ENCODE peak calls at places on chromosomes 16 and 17, in six cellular contexts. One of them, this sample, is unnamed.

GRCh38 chr16:86075839-86076440 is 177.0 kb downstream of the IRF8 start:
- DNase-seq in GM12865: no peak
- DNase-seq in esophagus squamous epithelium: no peak
- DNase-seq in AG09309: no peak
- DNase-seq in epithelial cell of proximal tubule: no peak
- DNase-seq in A549: no peak
- DNase-seq in this sample: no peak

GRCh38 chr16:4450430-4450829 is 24.0 kb downstream of the NMRAL1 start:
- DNase-seq in GM12865: no peak
- DNase-seq in esophagus squamous epithelium: no peak
- DNase-seq in AG09309: no peak
- DNase-seq in epithelial cell of proximal tubule: no peak
- DNase-seq in A549: no peak
- DNase-seq in this sample: no peak

GRCh38 chr16:11554054-11554453 is 32.7 kb downstream of the LITAF start:
- DNase-seq in GM12865: no peak
- DNase-seq in esophagus squamous epithelium: no peak
- DNase-seq in AG09309: no peak
- DNase-seq in epithelial cell of proximal tubule: no peak
- DNase-seq in A549: peak; percentile 68
- DNase-seq in this sample: no peak

GRCh38 chr16:61595605-61596004 is 440.6 kb downstream of the CDH8 start:
- DNase-seq in GM12865: no peak
- DNase-seq in esophagus squamous epithelium: no peak
- DNase-seq in AG09309: no peak
- DNase-seq in epithelial cell of proximal tubule: no peak
- DNase-seq in A549: no peak
- DNase-seq in this sample: no peak

GRCh38 chr16:68737730-68738590 is 868 bp downstream of the CDH1 start:
- DNase-seq in GM12865: no peak
- DNase-seq in esophagus squamous epithelium: no peak
- DNase-seq in AG09309: no peak
- DNase-seq in epithelial cell of proximal tubule: no peak
- DNase-seq in A549: peak; percentile 61
- DNase-seq in this sample: no peak

GRCh38 chr17:79737046-79737921 is 6.5 kb downstream of the ENPP7 start:
- DNase-seq in GM12865: no peak
- DNase-seq in esophagus squamous epithelium: no peak
- DNase-seq in AG09309: no peak
- DNase-seq in epithelial cell of proximal tubule: no peak
- DNase-seq in A549: no peak
- DNase-seq in this sample: no peak

GRCh38 chr16:3192476-3193019 is 4.5 kb downstream of the OR1F1 start:
- DNase-seq in GM12865: no peak
- DNase-seq in esophagus squamous epithelium: no peak
- DNase-seq in AG09309: no peak
- DNase-seq in epithelial cell of proximal tubule: no peak
- DNase-seq in A549: no peak
- DNase-seq in this sample: no peak

GRCh38 chr16:81558444-81559175 is 114.0 kb downstream of the CMIP start:
- DNase-seq in GM12865: no peak
- DNase-seq in esophagus squamous epithelium: no peak
- DNase-seq in AG09309: no peak
- DNase-seq in epithelial cell of proximal tubule: no peak
- DNase-seq in A549: peak; percentile 82
- DNase-seq in this sample: no peak

GRCh38 chr17:65102788-65103187 is 34.4 kb upstream of the RGS9 start:
- DNase-seq in GM12865: no peak
- DNase-seq in esophagus squamous epithelium: no peak
- DNase-seq in AG09309: no peak
- DNase-seq in epithelial cell of proximal tubule: no peak
- DNase-seq in A549: no peak
- DNase-seq in this sample: no peak

GRCh38 chr17:66025551-66025950 is 166.4 kb downstream of the CEP112 start:
- DNase-seq in GM12865: no peak
- DNase-seq in esophagus squamous epithelium: no peak
- DNase-seq in AG09309: peak; percentile 7
- DNase-seq in epithelial cell of proximal tubule: no peak
- DNase-seq in A549: no peak
- DNase-seq in this sample: no peak

GRCh38 chr17:66915204-66915611 is 49.3 kb upstream of the CACNG4 start:
- DNase-seq in GM12865: peak; percentile 21
- DNase-seq in esophagus squamous epithelium: no peak
- DNase-seq in AG09309: no peak
- DNase-seq in epithelial cell of proximal tubule: no peak
- DNase-seq in A549: peak; percentile 65
- DNase-seq in this sample: no peak

GRCh38 chr16:65538945-65539344 is 417.1 kb upstream of the CDH11 start:
- DNase-seq in GM12865: no peak
- DNase-seq in esophagus squamous epithelium: no peak
- DNase-seq in AG09309: peak; percentile 48
- DNase-seq in epithelial cell of proximal tubule: no peak
- DNase-seq in A549: no peak
- DNase-seq in this sample: no peak

GRCh38 chr16:939941-940340 is 30.8 kb downstream of the LMF1 start:
- DNase-seq in GM12865: no peak
- DNase-seq in esophagus squamous epithelium: no peak
- DNase-seq in AG09309: no peak
- DNase-seq in epithelial cell of proximal tubule: no peak
- DNase-seq in A549: no peak
- DNase-seq in this sample: no peak

GRCh38 chr16:29806641-29807425 is 504 bp downstream of the MAZ start:
- DNase-seq in GM12865: peak; percentile 80
- DNase-seq in esophagus squamous epithelium: no peak
- DNase-seq in AG09309: no peak
- DNase-seq in epithelial cell of proximal tubule: no peak
- DNase-seq in A549: peak; percentile 88
- DNase-seq in this sample: no peak

GRCh38 chr16:86602521-86602920 is 24.2 kb downstream of the FOXL1 start:
- DNase-seq in GM12865: no peak
- DNase-seq in esophagus squamous epithelium: no peak
- DNase-seq in AG09309: no peak
- DNase-seq in epithelial cell of proximal tubule: no peak
- DNase-seq in A549: no peak
- DNase-seq in this sample: no peak

GRCh38 chr16:68921654-68922053 is 78.3 kb downstream of the TANGO6 start:
- DNase-seq in GM12865: no peak
- DNase-seq in esophagus squamous epithelium: no peak
- DNase-seq in AG09309: no peak
- DNase-seq in epithelial cell of proximal tubule: peak; percentile 82
- DNase-seq in A549: peak; percentile 90
- DNase-seq in this sample: no peak

GRCh38 chr16:85612191-85612800 is 826 bp upstream of the GSE1 start:
- DNase-seq in GM12865: peak; percentile 44
- DNase-seq in esophagus squamous epithelium: no peak
- DNase-seq in AG09309: peak; percentile 66
- DNase-seq in epithelial cell of proximal tubule: peak; percentile 78
- DNase-seq in A549: peak; percentile 96
- DNase-seq in this sample: no peak

GRCh38 chr17:30248786-30249185 is 13.3 kb upstream of the SLC6A4 start:
- DNase-seq in GM12865: no peak
- DNase-seq in esophagus squamous epithelium: no peak
- DNase-seq in AG09309: no peak
- DNase-seq in epithelial cell of proximal tubule: no peak
- DNase-seq in A549: no peak
- DNase-seq in this sample: no peak

GRCh38 chr16:71855937-71856662 is 10.3 kb downstream of the ATXN1L start:
- DNase-seq in GM12865: peak; percentile 70
- DNase-seq in esophagus squamous epithelium: no peak
- DNase-seq in AG09309: no peak
- DNase-seq in epithelial cell of proximal tubule: no peak
- DNase-seq in A549: no peak
- DNase-seq in this sample: no peak

GRCh38 chr17:28748852-28749515 is 5.2 kb downstream of the TRAF4 start:
- DNase-seq in GM12865: no peak
- DNase-seq in esophagus squamous epithelium: no peak
- DNase-seq in AG09309: no peak
- DNase-seq in epithelial cell of proximal tubule: no peak
- DNase-seq in A549: peak; percentile 41
- DNase-seq in this sample: no peak

GRCh38 chr17:60089097-60089844 is 10.6 kb upstream of the HEATR6 start:
- DNase-seq in GM12865: peak; percentile 42
- DNase-seq in esophagus squamous epithelium: no peak
- DNase-seq in AG09309: no peak
- DNase-seq in epithelial cell of proximal tubule: no peak
- DNase-seq in A549: no peak
- DNase-seq in this sample: no peak

GRCh38 chr17:82225368-82226029 is 3.3 kb upstream of the SLC16A3 start:
- DNase-seq in GM12865: no peak
- DNase-seq in esophagus squamous epithelium: no peak
- DNase-seq in AG09309: no peak
- DNase-seq in epithelial cell of proximal tubule: no peak
- DNase-seq in A549: no peak
- DNase-seq in this sample: no peak

GRCh38 chr17:48038687-48039086 is 1.1 kb upstream of the COPZ2 start:
- DNase-seq in GM12865: no peak
- DNase-seq in esophagus squamous epithelium: no peak
- DNase-seq in AG09309: no peak
- DNase-seq in epithelial cell of proximal tubule: no peak
- DNase-seq in A549: no peak
- DNase-seq in this sample: no peak

GRCh38 chr17:48036693-48037035 is 933 bp downstream of the COPZ2 start:
- DNase-seq in GM12865: no peak
- DNase-seq in esophagus squamous epithelium: no peak
- DNase-seq in AG09309: no peak
- DNase-seq in epithelial cell of proximal tubule: no peak
- DNase-seq in A549: no peak
- DNase-seq in this sample: no peak

GRCh38 chr17:48037924-48038323 is 327 bp upstream of the COPZ2 start:
- DNase-seq in GM12865: no peak
- DNase-seq in esophagus squamous epithelium: no peak
- DNase-seq in AG09309: no peak
- DNase-seq in epithelial cell of proximal tubule: no peak
- DNase-seq in A549: no peak
- DNase-seq in this sample: no peak

GRCh38 chr17:48031966-48032365 is 5.6 kb downstream of the COPZ2 start:
- DNase-seq in GM12865: no peak
- DNase-seq in esophagus squamous epithelium: no peak
- DNase-seq in AG09309: no peak
- DNase-seq in epithelial cell of proximal tubule: no peak
- DNase-seq in A549: no peak
- DNase-seq in this sample: no peak

DNA sequence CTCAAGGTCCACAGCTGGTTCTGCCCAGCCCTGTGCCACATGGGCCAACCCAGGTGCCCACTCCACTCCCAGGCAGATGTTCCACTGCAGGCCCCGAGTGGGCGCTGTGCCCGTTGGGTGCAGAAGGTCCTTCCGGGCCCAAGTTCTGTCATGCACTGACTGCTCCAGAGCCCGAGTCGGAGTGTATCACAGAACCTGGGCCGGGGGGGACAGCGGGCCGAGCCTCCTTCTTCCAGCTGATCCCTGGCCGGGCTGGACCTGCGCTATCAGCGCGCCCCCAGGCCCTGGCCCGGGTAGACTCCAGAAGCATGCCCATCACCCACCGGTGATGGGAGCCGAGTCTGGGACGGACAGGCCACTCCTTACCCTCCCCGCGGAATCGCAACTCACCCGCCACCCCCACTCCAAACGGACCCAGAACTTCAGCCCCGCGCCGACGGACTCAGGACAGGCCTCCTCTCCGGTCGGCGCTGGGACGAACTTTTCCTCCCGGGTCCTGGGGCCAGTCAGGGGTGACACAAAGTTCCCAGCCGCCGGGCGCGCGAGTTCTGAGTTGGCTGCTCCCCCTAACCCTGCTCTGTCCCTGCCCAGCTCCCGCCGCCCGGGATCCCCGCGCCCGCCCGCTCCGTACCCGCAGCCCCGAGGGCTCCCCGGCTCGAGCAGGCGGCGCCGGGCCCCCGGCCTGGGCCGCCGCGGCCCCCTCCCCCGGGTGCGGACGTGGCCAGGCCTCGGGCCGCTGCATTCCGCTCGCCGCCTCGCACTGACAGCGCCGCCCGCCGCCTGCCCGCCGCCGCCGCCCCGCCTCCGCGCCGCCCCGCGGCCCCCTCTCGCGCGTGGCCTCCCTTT is at the start of gene COPZ2:
- DNase-seq in GM12865: peak; percentile 60
- DNase-seq in esophagus squamous epithelium: no peak
- DNase-seq in AG09309: no peak
- DNase-seq in epithelial cell of proximal tubule: no peak
- DNase-seq in A549: peak; percentile 71
- DNase-seq in this sample: no peak
- TF ChIP-seq CTCF in GM12865: peak; percentile 84
- TF ChIP-seq CTCF in esophagus squamous epithelium: peak; percentile 50
- TF ChIP-seq CTCF in AG09309: peak; percentile 78
- TF ChIP-seq CTCF in epithelial cell of proximal tubule: peak; percentile 74
- TF ChIP-seq CTCF in A549: peak; percentile 70
- TF ChIP-seq CTCF in this sample: no peak

GRCh38 chr17:70132505-70132904 is 36.8 kb upstream of the KCNJ2 start:
- DNase-seq in GM12865: no peak
- DNase-seq in esophagus squamous epithelium: no peak
- DNase-seq in AG09309: no peak
- DNase-seq in epithelial cell of proximal tubule: no peak
- DNase-seq in A549: no peak
- DNase-seq in this sample: no peak
- TF ChIP-seq CTCF in GM12865: no peak
- TF ChIP-seq CTCF in esophagus squamous epithelium: no peak
- TF ChIP-seq CTCF in AG09309: no peak
- TF ChIP-seq CTCF in epithelial cell of proximal tubule: no peak
- TF ChIP-seq CTCF in A549: no peak
- TF ChIP-seq CTCF in this sample: no peak

DNA sequence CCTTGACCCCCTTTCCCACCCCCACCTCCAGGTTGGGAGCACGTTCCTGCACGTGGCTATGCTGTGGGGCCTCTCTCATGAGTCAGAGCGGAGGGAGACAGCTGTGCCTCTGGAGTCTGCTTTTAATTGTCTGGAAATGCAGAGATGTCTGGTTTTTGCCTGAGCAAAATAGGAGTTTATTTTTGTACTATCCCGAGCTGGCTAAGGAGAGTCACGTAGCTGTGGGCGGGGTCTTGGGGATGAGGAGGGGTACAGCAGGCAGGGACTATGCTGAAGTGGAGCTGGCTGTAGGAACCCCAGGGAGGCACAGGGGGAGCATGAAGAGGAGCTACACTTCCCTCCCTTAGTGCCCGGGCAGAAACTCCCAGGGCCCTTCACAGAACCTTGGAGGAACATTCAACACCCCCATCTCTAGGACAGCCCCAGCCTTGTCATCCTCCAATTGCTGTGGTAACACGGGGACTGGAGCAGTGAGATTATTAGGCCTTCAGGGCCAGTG is 44.7 kb upstream of the LGALS9 start:
- DNase-seq in GM12865: no peak
- DNase-seq in esophagus squamous epithelium: no peak
- DNase-seq in AG09309: peak; percentile 51
- DNase-seq in epithelial cell of proximal tubule: no peak
- DNase-seq in A549: peak; percentile 49
- DNase-seq in this sample: no peak
- TF ChIP-seq CTCF in GM12865: no peak
- TF ChIP-seq CTCF in esophagus squamous epithelium: no peak
- TF ChIP-seq CTCF in AG09309: no peak
- TF ChIP-seq CTCF in epithelial cell of proximal tubule: no peak
- TF ChIP-seq CTCF in A549: no peak
- TF ChIP-seq CTCF in this sample: no peak

DNA sequence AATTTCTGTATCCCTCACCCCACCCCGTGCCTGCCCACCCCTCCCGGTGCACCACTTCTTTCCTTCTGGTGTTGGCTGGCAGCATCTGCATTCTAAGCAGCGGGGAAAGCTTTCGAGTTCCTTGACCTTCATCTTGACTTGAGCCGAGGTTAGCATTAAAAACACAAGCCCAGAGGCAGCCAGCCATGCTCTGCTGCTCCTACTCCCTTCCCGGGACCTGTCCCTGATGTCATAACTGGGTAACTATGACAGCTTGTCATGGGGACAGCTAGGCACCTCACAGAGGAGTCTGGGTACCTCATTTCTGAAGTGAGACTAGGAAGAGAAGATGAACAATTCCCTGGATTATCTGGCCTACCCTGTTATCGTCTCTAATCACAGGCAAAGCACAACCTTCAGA is at the start of gene CFAP97D1:
- DNase-seq in GM12865: no peak
- DNase-seq in esophagus squamous epithelium: no peak
- DNase-seq in AG09309: no peak
- DNase-seq in epithelial cell of proximal tubule: no peak
- DNase-seq in A549: no peak
- DNase-seq in this sample: no peak
- TF ChIP-seq CTCF in GM12865: no peak
- TF ChIP-seq CTCF in esophagus squamous epithelium: no peak
- TF ChIP-seq CTCF in AG09309: no peak
- TF ChIP-seq CTCF in epithelial cell of proximal tubule: no peak
- TF ChIP-seq CTCF in A549: no peak
- TF ChIP-seq CTCF in this sample: no peak

This sample was measured in omental fat pad.